ENCODE peak calls at places on chromosome 17, in eight cellular contexts. J is fibroblast of mammary gland, H is cardiac muscle cell, P is fibroblast of the aortic adventitia, N is PC-3, S is spleen, M is left ventricle myocardium inferior, Y is lower leg skin. R is an unnamed sample.

GRCh38 chr17:56830726-56831363 is 2.9 kb downstream of the C17orf67 start:
- DNase-seq in J (no peak), H (no peak), P (no peak), N (no peak), S (no peak), M (no peak), Y (no peak), R (no peak)

GRCh38 chr17:12665263-12666210 is at the start of gene MYOCD:
- DNase-seq in J (no peak), H (peak), P (peak), N (no peak), S (no peak), M (peak), Y (no peak), R (peak)

GRCh38 chr17:72422204-72422504 is 301.3 kb downstream of the SOX9 start:
- DNase-seq in J (no peak), H (no peak), P (no peak), N (no peak), S (no peak), M (no peak), Y (no peak), R (no peak)

GRCh38 chr17:82385559-82386255 is 14.1 kb downstream of the UTS2R start:
- DNase-seq in J (no peak), H (no peak), P (no peak), N (no peak), S (no peak), M (peak), Y (no peak), R (no peak)

GRCh38 chr17:41717408-41718286 is 5.5 kb downstream of the GAST start:
- DNase-seq in J (peak), H (peak), P (peak), N (peak), S (no peak), M (no peak), Y (peak), R (no peak)

GRCh38 chr17:66777689-66778225 is 57.2 kb upstream of the CACNG5 start:
- DNase-seq in J (no peak), H (peak), P (peak), N (no peak), S (no peak), M (no peak), Y (no peak), R (no peak)

GRCh38 chr17:75183999-75184884 is 1.5 kb upstream of the SUMO2 start:
- DNase-seq in J (no peak), H (no peak), P (no peak), N (no peak), S (peak), M (no peak), Y (no peak), R (no peak)

GRCh38 chr17:39270923-39271322 is 45.2 kb upstream of the STAC2 start:
- DNase-seq in J (peak), H (peak), P (peak), N (peak), S (no peak), M (no peak), Y (no peak), R (peak)

GRCh38 chr17:72618018-72618509 is 474.4 kb downstream of the SLC39A11 start:
- DNase-seq in J (no peak), H (peak), P (no peak), N (peak), S (no peak), M (no peak), Y (peak), R (peak)

GRCh38 chr17:42891539-42892152 is 9.0 kb upstream of the G6PC1 start:
- DNase-seq in J (no peak), H (no peak), P (no peak), N (no peak), S (no peak), M (peak), Y (peak), R (no peak)

GRCh38 chr17:51857052-51857593 is 301.4 kb downstream of the CA10 start:
- DNase-seq in J (no peak), H (no peak), P (no peak), N (peak), S (no peak), M (no peak), Y (no peak), R (no peak)

GRCh38 chr17:16327018-16327417 is 26.3 kb downstream of the CENPV start:
- DNase-seq in J (no peak), H (no peak), P (no peak), N (no peak), S (no peak), M (no peak), Y (no peak), R (no peak)

GRCh38 chr17:63082273-63082861 is 116.3 kb downstream of the TANC2 start:
- DNase-seq in J (peak), H (peak), P (peak), N (peak), S (no peak), M (no peak), Y (no peak), R (no peak)

GRCh38 chr17:1972429-1973160 is 52.5 kb downstream of the RTN4RL1 start:
- DNase-seq in J (peak), H (peak), P (no peak), N (no peak), S (no peak), M (peak), Y (no peak), R (no peak)
- TF ChIP-seq CTCF in J (no peak), H (no peak), P (no peak), N (no peak), S (no peak), M (no peak), Y (no peak), R (no peak)

GRCh38 chr17:35942588-35943186 is 826 bp downstream of the LYZL6 start:
- DNase-seq in J (no peak), H (no peak), P (no peak), N (no peak), S (no peak), M (no peak), Y (no peak), R (no peak)

GRCh38 chr17:35944151-35944550 is 638 bp upstream of the LYZL6 start:
- DNase-seq in J (no peak), H (no peak), P (no peak), N (no peak), S (no peak), M (no peak), Y (no peak), R (no peak)

GRCh38 chr17:35943537-35943936 is at the start of gene LYZL6:
- DNase-seq in J (no peak), H (no peak), P (no peak), N (no peak), S (no peak), M (no peak), Y (no peak), R (no peak)

GRCh38 chr17:35948092-35948491 is 4.6 kb upstream of the LYZL6 start:
- DNase-seq in J (no peak), H (no peak), P (no peak), N (no peak), S (no peak), M (no peak), Y (no peak), R (no peak)

GRCh38 chr17:35947156-35947585 is 3.7 kb upstream of the LYZL6 start:
- DNase-seq in J (peak), H (peak), P (peak), N (peak), S (no peak), M (no peak), Y (no peak), R (peak)
- TF ChIP-seq CTCF in J (peak), H (peak), P (peak), N (peak), S (peak), M (peak), Y (no peak), R (peak)

DNA sequence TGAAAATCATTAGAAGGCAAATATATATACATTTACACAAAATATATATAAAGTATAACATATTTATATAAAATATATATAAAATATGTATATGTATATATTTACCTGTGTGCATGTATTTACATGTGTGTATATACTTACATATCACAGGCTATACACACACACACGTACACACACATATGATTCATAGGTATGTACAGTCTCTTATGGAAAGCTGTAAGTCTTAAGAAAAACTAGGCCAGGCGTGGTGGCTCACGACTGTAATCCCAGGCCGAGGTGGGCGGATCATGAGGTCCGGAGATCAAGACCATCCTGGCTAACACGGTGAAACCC is 14.7 kb downstream of the TOM1L2 start:
- DNase-seq in J (no peak), H (no peak), P (no peak), N (peak), S (no peak), M (no peak), Y (no peak), R (no peak)
- TF ChIP-seq CTCF in J (no peak), H (no peak), P (no peak), N (no peak), S (no peak), M (no peak), Y (no peak), R (no peak)

DNA sequence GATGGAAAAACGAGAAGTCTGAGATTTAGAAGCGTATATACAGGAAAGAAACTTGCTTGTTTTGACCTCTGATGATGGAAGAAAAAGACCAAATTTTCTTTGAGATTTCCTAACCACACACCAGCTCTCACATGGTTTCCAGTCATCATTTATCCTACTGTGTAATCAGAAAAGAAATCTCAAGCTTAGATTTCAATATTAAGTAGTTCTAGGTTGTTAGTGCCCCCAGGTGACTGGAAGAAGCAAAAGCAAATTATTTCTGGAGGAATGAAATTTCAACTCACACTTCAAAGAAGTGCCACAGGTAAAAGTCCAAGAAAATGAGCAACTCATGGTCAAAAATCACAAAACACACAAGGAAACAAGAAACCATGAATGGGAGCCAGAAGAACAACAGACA is 51.8 kb upstream of the KDM6B start:
- DNase-seq in J (peak), H (peak), P (peak), N (peak), S (no peak), M (no peak), Y (no peak), R (no peak)
- TF ChIP-seq CTCF in J (peak), H (peak), P (peak), N (peak), S (no peak), M (no peak), Y (no peak), R (no peak)

GRCh38 chr17:29166507-29166887 is 13.7 kb downstream of the MYO18A start:
- DNase-seq in J (no peak), H (no peak), P (no peak), N (no peak), S (peak), M (no peak), Y (no peak), R (no peak)

GRCh38 chr17:29169806-29170591 is 10.2 kb downstream of the MYO18A start:
- DNase-seq in J (no peak), H (no peak), P (no peak), N (no peak), S (no peak), M (no peak), Y (no peak), R (no peak)

GRCh38 chr17:29165800-29166506 is 14.2 kb downstream of the MYO18A start:
- DNase-seq in J (no peak), H (no peak), P (no peak), N (no peak), S (peak), M (no peak), Y (no peak), R (no peak)

GRCh38 chr17:29167393-29168078 is 12.7 kb downstream of the MYO18A start:
- DNase-seq in J (no peak), H (no peak), P (no peak), N (peak), S (peak), M (no peak), Y (no peak), R (no peak)

GRCh38 chr17:29168079-29168758 is 12.0 kb downstream of the MYO18A start:
- DNase-seq in J (no peak), H (peak), P (peak), N (no peak), S (peak), M (no peak), Y (no peak), R (no peak)
- TF ChIP-seq CTCF in J (no peak), H (no peak), P (no peak), N (no peak), S (no peak), M (no peak), Y (no peak), R (no peak)

GRCh38 chr17:37844977-37845293 is 79.3 kb upstream of the TBC1D3K start:
- DNase-seq in J (no peak), H (no peak), P (no peak), N (no peak), S (no peak), M (no peak), Y (no peak), R (no peak)
- TF ChIP-seq CTCF in J (no peak), H (no peak), P (no peak), N (no peak), S (no peak), M (no peak), Y (no peak), R (no peak)

DNA sequence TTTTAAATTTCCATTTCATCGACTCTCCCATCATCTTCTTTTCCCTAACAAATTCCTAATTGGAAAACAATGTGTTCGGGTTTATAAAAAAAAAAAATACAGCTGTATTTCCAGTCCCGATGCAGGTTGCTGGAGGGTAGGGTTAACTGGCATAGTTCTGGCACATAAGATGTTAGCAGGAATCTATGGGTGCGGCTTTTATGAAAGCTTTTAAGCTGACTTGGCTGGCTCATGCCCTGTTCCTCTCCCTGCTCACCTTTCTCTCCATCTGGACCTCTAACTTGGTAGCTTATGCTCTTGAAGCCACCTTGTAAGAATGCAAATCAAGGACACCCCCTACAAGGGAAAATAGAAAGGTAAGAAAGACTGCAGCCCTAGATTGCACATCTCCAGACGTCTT is 33.2 kb upstream of the KCNJ2 start:
- DNase-seq in J (no peak), H (no peak), P (no peak), N (peak), S (no peak), M (no peak), Y (no peak), R (no peak)
- TF ChIP-seq CTCF in J (no peak), H (no peak), P (no peak), N (no peak), S (no peak), M (no peak), Y (no peak), R (no peak)

GRCh38 chr17:48892940-48893645 is 506 bp downstream of the ATP5MC1 start:
- DNase-seq in J (no peak), H (no peak), P (no peak), N (no peak), S (peak), M (no peak), Y (no peak), R (no peak)

GRCh38 chr17:48894886-48895285 is 2.3 kb downstream of the ATP5MC1 start:
- DNase-seq in J (no peak), H (no peak), P (no peak), N (peak), S (peak), M (no peak), Y (no peak), R (no peak)

GRCh38 chr17:48893646-48894508 is 1.3 kb downstream of the ATP5MC1 start:
- DNase-seq in J (no peak), H (no peak), P (no peak), N (no peak), S (peak), M (no peak), Y (no peak), R (no peak)

DNA sequence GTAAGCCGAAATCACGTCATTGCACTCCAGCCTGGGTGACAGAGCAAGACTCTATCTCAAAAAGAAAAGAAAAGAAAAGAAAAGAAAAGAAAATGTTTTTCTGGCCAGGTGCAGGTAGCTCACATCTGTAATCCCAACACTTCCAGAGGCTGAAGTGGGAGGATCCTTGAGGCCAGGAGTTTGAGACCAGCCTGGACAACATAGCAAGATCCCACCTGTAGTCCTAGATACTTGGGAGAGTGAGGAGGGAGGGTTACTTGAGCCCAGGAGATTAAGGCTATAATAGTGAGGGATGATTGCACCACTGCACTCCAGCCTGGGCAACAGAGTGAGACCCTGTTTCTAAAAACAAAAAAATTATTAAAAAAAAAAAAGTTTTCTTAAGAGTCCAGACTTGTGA is 2.5 kb upstream of the ATP5MC1 start:
- DNase-seq in J (no peak), H (no peak), P (no peak), N (no peak), S (no peak), M (no peak), Y (no peak), R (no peak)
- TF ChIP-seq CTCF in J (no peak), H (no peak), P (no peak), N (no peak), S (no peak), M (no peak), Y (no peak), R (no peak)

GRCh38 chr17:73986641-73987177 is 216.8 kb upstream of the RPL38 start:
- DNase-seq in J (no peak), H (no peak), P (no peak), N (no peak), S (peak), M (no peak), Y (peak), R (no peak)

GRCh38 chr17:73985466-73986015 is 217.9 kb upstream of the RPL38 start:
- DNase-seq in J (no peak), H (no peak), P (no peak), N (no peak), S (peak), M (no peak), Y (no peak), R (no peak)

GRCh38 chr17:73980517-73980916 is 223.0 kb upstream of the RPL38 start:
- DNase-seq in J (no peak), H (no peak), P (no peak), N (no peak), S (no peak), M (no peak), Y (no peak), R (no peak)

GRCh38 chr17:73984981-73985380 is 218.5 kb upstream of the RPL38 start:
- DNase-seq in J (no peak), H (no peak), P (no peak), N (no peak), S (no peak), M (no peak), Y (no peak), R (no peak)

GRCh38 chr17:73983623-73984410 is 219.7 kb upstream of the RPL38 start:
- DNase-seq in J (no peak), H (no peak), P (no peak), N (no peak), S (peak), M (no peak), Y (no peak), R (no peak)
- TF ChIP-seq CTCF in J (no peak), H (no peak), P (no peak), N (no peak), S (no peak), M (no peak), Y (no peak), R (no peak)

R was measured in Calu3.